ENCODE peak calls at places on chromosomes 7 and 10, in six cellular contexts. S, N, H, D, G and M are unnamed samples.

GRCh38 chr7:117135553-117135891 is 182.2 kb downstream of the ST7 start:
- DNase-seq in S (no peak), N (no peak), H (no peak), D (no peak), G (no peak), M (no peak)

GRCh38 chr7:28347964-28348363 is 64.4 kb upstream of the CREB5 start:
- DNase-seq in S (no peak), N (no peak), H (peak; percentile 48), D (no peak), G (no peak), M (no peak)

GRCh38 chr7:13821152-13821787 is 168.2 kb downstream of the ETV1 start:
- DNase-seq in S (no peak), N (no peak), H (peak; percentile 32), D (no peak), G (no peak), M (no peak)

GRCh38 chr7:117088623-117089199 is 135.4 kb downstream of the ST7 start:
- DNase-seq in S (no peak), N (no peak), H (no peak), D (no peak), G (no peak), M (no peak)

GRCh38 chr7:131219277-131220041 is 108.2 kb upstream of the MKLN1 start:
- DNase-seq in S (no peak), N (peak; percentile 34), H (no peak), D (peak; percentile 59), G (no peak), M (no peak)

GRCh38 chr7:34078864-34079263 is 173.5 kb downstream of the BMPER start:
- DNase-seq in S (no peak), N (no peak), H (no peak), D (no peak), G (no peak), M (no peak)

GRCh38 chr7:6644728-6645127 is 7.6 kb downstream of the ZNF316 start:
- DNase-seq in S (no peak), N (no peak), H (no peak), D (no peak), G (no peak), M (no peak)

GRCh38 chr10:128894641-128895040 is 572.4 kb upstream of the MGMT start:
- DNase-seq in S (no peak), N (no peak), H (no peak), D (no peak), G (no peak), M (no peak)

GRCh38 chr7:81519886-81520285 is 250.0 kb downstream of the HGF start:
- DNase-seq in S (no peak), N (no peak), H (no peak), D (no peak), G (no peak), M (no peak)

GRCh38 chr7:1922071-1922869 is 252.2 kb downstream of the ELFN1 start:
- DNase-seq in S (no peak), N (no peak), H (peak; percentile 81), D (peak; percentile 57), G (no peak), M (no peak)

GRCh38 chr10:69752491-69752890 is 49.2 kb upstream of the COL13A1 start:
- DNase-seq in S (no peak), N (no peak), H (no peak), D (no peak), G (no peak), M (no peak)

GRCh38 chr7:116223598-116223997 is 13.3 kb downstream of the TES start:
- DNase-seq in S (no peak), N (no peak), H (no peak), D (no peak), G (no peak), M (no peak)

GRCh38 chr10:61110188-61110844 is 166.3 kb upstream of the RHOBTB1 start:
- DNase-seq in S (no peak), N (no peak), H (no peak), D (no peak), G (no peak), M (no peak)

GRCh38 chr10:121577568-121577967 is 20.7 kb downstream of the FGFR2 start:
- DNase-seq in S (no peak), N (no peak), H (no peak), D (no peak), G (no peak), M (no peak)

GRCh38 chr7:33193308-33193864 is 64.0 kb downstream of the BBS9 start:
- DNase-seq in S (no peak), N (no peak), H (no peak), D (no peak), G (no peak), M (no peak)

GRCh38 chr7:50474382-50475155 is 24.4 kb upstream of the FIGNL1 start:
- DNase-seq in S (no peak), N (no peak), H (no peak), D (no peak), G (no peak), M (no peak)

GRCh38 chr10:96448021-96448457 is 65.7 kb downstream of the TLL2 start:
- DNase-seq in S (no peak), N (no peak), H (no peak), D (no peak), G (no peak), M (no peak)

GRCh38 chr10:120651000-120651399 is 194.0 kb downstream of the PLPP4 start:
- DNase-seq in S (no peak), N (no peak), H (no peak), D (no peak), G (no peak), M (no peak)

GRCh38 chr7:6170571-6171531 is 101.6 kb downstream of the CYTH3 start:
- DNase-seq in S (no peak), N (no peak), H (no peak), D (no peak), G (no peak), M (no peak)

GRCh38 chr10:87961314-87961713 is 97.9 kb downstream of the PTEN start:
- DNase-seq in S (no peak), N (no peak), H (peak; percentile 58), D (no peak), G (no peak), M (peak; percentile 36)

GRCh38 chr10:66167816-66168215 is 758.0 kb upstream of the LRRTM3 start:
- DNase-seq in S (no peak), N (no peak), H (no peak), D (no peak), G (no peak), M (peak; percentile 55)

GRCh38 chr10:132539431-132539839 is 1.8 kb downstream of the INPP5A start:
- DNase-seq in S (no peak), N (no peak), H (no peak), D (no peak), G (no peak), M (no peak)

GRCh38 chr10:119342017-119342734 is 134.8 kb downstream of the GRK5 start:
- DNase-seq in S (no peak), N (no peak), H (peak; percentile 29), D (peak; percentile 68), G (no peak), M (no peak)

GRCh38 chr10:70331486-70332268 is 47.9 kb upstream of the NPFFR1 start:
- DNase-seq in S (peak; percentile 81), N (peak; percentile 99), H (peak; percentile 85), D (no peak), G (peak; percentile 12), M (peak; percentile 95)

GRCh38 chr7:143145-143751 is 49.1 kb upstream of the FAM20C start:
- DNase-seq in S (no peak), N (no peak), H (no peak), D (peak; percentile 13), G (no peak), M (no peak)